ENCODE peak calls at places on chromosomes 1 and 21, in eight cellular contexts. D is suprapubic skin, N is heart right ventricle, L is endothelial cell, I is cardiac muscle cell, B is body of pancreas, G is GM10248, O is cardiac fibroblast. C is an unnamed sample.

GRCh38 chr1:203153989-203154821 is 21.4 kb downstream of the MYBPH start:
- DNase-seq in D (no peak), N (no peak), L (no peak), I (peak), B (no peak), G (no peak), O (peak), C (peak)

GRCh38 chr1:99648107-99648506 is 2.2 kb downstream of the PALMD start:
- DNase-seq in D (no peak), N (peak), L (no peak), I (no peak), B (peak), G (no peak), O (peak), C (peak)

GRCh38 chr1:7975212-7975865 is 13.8 kb downstream of the PARK7 start:
- DNase-seq in D (peak), N (peak), L (peak), I (peak), B (peak), G (peak), O (peak), C (peak)

GRCh38 chr1:202860744-202861419 is 28.1 kb downstream of the RABIF start:
- DNase-seq in D (no peak), N (peak), L (peak), I (peak), B (peak), G (peak), O (peak), C (peak)

GRCh38 chr1:164599272-164599671 is 40.3 kb downstream of the PBX1 start:
- DNase-seq in D (no peak), N (no peak), L (no peak), I (no peak), B (no peak), G (no peak), O (no peak), C (no peak)

GRCh38 chr21:43609501-43610340 is 49.6 kb downstream of the HSF2BP start:
- DNase-seq in D (no peak), N (no peak), L (no peak), I (peak), B (peak), G (no peak), O (peak), C (peak)

GRCh38 chr1:48526045-48526714 is 54.2 kb upstream of the SPATA6 start:
- DNase-seq in D (no peak), N (no peak), L (no peak), I (peak), B (peak), G (no peak), O (peak), C (peak)

GRCh38 chr1:200379940-200380588 is 29.8 kb downstream of the ZNF281 start:
- DNase-seq in D (no peak), N (no peak), L (no peak), I (no peak), B (no peak), G (no peak), O (no peak), C (no peak)

GRCh38 chr1:73065585-73065984 is 783.2 kb upstream of the NEGR1 start:
- DNase-seq in D (no peak), N (no peak), L (no peak), I (no peak), B (no peak), G (no peak), O (no peak), C (peak)

GRCh38 chr1:221408117-221408516 is 333.8 kb downstream of the DUSP10 start:
- DNase-seq in D (no peak), N (no peak), L (no peak), I (no peak), B (no peak), G (no peak), O (no peak), C (no peak)

GRCh38 chr21:31888936-31889371 is 16.1 kb downstream of the HUNK start:
- DNase-seq in D (no peak), N (no peak), L (peak), I (no peak), B (peak), G (no peak), O (no peak), C (peak)

GRCh38 chr1:7320661-7321060 is 450.4 kb upstream of the VAMP3 start:
- DNase-seq in D (no peak), N (no peak), L (no peak), I (no peak), B (no peak), G (no peak), O (no peak), C (no peak)

GRCh38 chr1:119647734-119648619 is at the start of gene ZNF697:
- DNase-seq in D (peak), N (peak), L (peak), I (peak), B (peak), G (peak), O (peak), C (peak)

GRCh38 chr1:10339036-10339567 is 59.8 kb upstream of the PGD start:
- DNase-seq in D (no peak), N (no peak), L (no peak), I (no peak), B (no peak), G (no peak), O (peak), C (no peak)

GRCh38 chr1:199096601-199097000 is 457.8 kb downstream of the PTPRC start:
- DNase-seq in D (no peak), N (no peak), L (no peak), I (no peak), B (no peak), G (no peak), O (no peak), C (no peak)

GRCh38 chr1:27350673-27351540 is 9.1 kb downstream of the SYTL1 start:
- DNase-seq in D (no peak), N (peak), L (peak), I (peak), B (no peak), G (no peak), O (peak), C (no peak)

GRCh38 chr1:203196371-203196770 is 9.9 kb upstream of the CHI3L1 start:
- DNase-seq in D (no peak), N (no peak), L (no peak), I (no peak), B (no peak), G (no peak), O (no peak), C (no peak)

GRCh38 chr1:203216274-203217138 is 13.0 kb downstream of the CHIT1 start:
- DNase-seq in D (no peak), N (no peak), L (peak), I (peak), B (peak), G (peak), O (peak), C (peak)

GRCh38 chr1:44368471-44369151 is 13.6 kb upstream of the ERI3 start:
- DNase-seq in D (no peak), N (no peak), L (no peak), I (peak), B (no peak), G (no peak), O (peak), C (no peak)

GRCh38 chr21:34946385-34947121 is 102.5 kb downstream of the RUNX1 start:
- DNase-seq in D (no peak), N (no peak), L (no peak), I (no peak), B (no peak), G (no peak), O (no peak), C (no peak)

GRCh38 chr1:106072909-106073600 is 983.4 kb upstream of the PRMT6 start:
- DNase-seq in D (no peak), N (no peak), L (no peak), I (no peak), B (no peak), G (no peak), O (no peak), C (no peak)

GRCh38 chr1:19033516-19033840 is 77.0 kb upstream of the IFFO2 start:
- DNase-seq in D (no peak), N (no peak), L (no peak), I (no peak), B (no peak), G (no peak), O (no peak), C (peak)

GRCh38 chr1:159996653-159997052 is 35.1 kb downstream of the PIGM start:
- DNase-seq in D (no peak), N (no peak), L (no peak), I (peak), B (no peak), G (no peak), O (peak), C (peak)

GRCh38 chr1:56456426-56457101 is 122.8 kb downstream of the PLPP3 start:
- DNase-seq in D (no peak), N (no peak), L (no peak), I (peak), B (no peak), G (no peak), O (peak), C (peak)

GRCh38 chr1:1230656-1231399 is 973 bp downstream of the SDF4 start:
- DNase-seq in D (no peak), N (no peak), L (no peak), I (peak), B (peak), G (no peak), O (peak), C (peak)
- TF ChIP-seq CTCF in D (no peak), N (peak), L (no peak), I (peak), B (no peak), G (no peak), O (peak), C (peak)

GRCh38 chr1:22387888-22388564 is 63.6 kb upstream of the ZBTB40 start:
- DNase-seq in D (no peak), N (no peak), L (no peak), I (peak), B (no peak), G (no peak), O (peak), C (no peak)
- TF ChIP-seq CTCF in D (no peak), N (no peak), L (no peak), I (no peak), B (no peak), G (no peak), O (no peak), C (no peak)

GRCh38 chr1:110545492-110545891 is 26.5 kb upstream of the KCNA10 start:
- DNase-seq in D (no peak), N (no peak), L (no peak), I (no peak), B (no peak), G (no peak), O (no peak), C (no peak)

GRCh38 chr1:110551278-110551809 is 32.4 kb upstream of the KCNA10 start:
- DNase-seq in D (no peak), N (no peak), L (no peak), I (no peak), B (no peak), G (no peak), O (no peak), C (no peak)

GRCh38 chr1:110547017-110547416 is 28.0 kb upstream of the KCNA10 start:
- DNase-seq in D (no peak), N (no peak), L (no peak), I (no peak), B (no peak), G (no peak), O (no peak), C (no peak)

GRCh38 chr1:110544753-110545152 is 25.8 kb upstream of the KCNA10 start:
- DNase-seq in D (no peak), N (no peak), L (no peak), I (no peak), B (no peak), G (no peak), O (no peak), C (no peak)

DNA sequence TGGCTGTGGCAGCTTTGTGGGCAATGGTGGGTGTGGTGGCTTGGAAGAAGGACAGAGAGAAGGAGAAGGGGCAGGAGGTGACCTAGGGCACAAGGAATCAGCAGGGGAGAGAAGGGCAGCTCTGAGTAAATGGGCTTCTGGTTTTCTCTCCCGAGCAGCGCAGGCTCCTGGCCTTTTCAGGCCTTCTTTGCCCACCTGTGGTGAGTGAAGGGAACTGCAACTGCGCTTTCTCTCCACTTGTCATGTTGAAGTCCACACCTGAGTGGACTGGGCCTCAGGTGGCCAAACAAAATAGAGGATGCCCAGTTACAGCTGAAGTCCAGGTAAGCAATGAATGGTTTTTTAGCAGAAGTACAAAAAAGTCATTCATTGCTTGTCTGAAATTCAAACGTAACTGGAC is 29.4 kb upstream of the KCNA10 start:
- DNase-seq in D (no peak), N (no peak), L (peak), I (peak), B (peak), G (no peak), O (peak), C (peak)
- TF ChIP-seq CTCF in D (peak), N (peak), L (peak), I (peak), B (peak), G (peak), O (peak), C (peak)

GRCh38 chr1:87167855-87168630 is 160.6 kb upstream of the LMO4 start:
- DNase-seq in D (no peak), N (no peak), L (no peak), I (no peak), B (no peak), G (no peak), O (no peak), C (no peak)
- TF ChIP-seq CTCF in D (no peak), N (no peak), L (no peak), I (peak), B (no peak), G (no peak), O (no peak), C (no peak)

DNA sequence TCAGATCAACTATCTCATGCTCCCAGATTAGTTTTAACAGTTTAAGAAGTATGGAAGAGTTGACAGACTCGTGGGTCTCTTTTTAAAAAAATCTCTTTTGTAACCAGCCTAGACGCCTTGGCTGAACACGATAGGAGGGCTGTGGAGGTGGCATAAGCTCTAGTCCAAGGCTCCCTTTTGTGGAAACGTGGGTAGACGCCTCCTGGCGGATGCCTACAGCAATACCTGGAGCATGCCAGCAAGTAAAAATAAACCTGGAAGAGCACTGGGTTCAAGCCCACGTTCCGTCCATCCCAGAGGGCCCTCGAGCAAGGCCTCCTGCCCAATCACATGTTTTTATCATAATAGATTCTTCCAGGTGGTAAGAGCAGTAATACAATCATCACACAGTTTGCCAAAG is 87.9 kb downstream of the RGS7 start:
- DNase-seq in D (no peak), N (no peak), L (peak), I (no peak), B (peak), G (no peak), O (no peak), C (peak)
- TF ChIP-seq CTCF in D (no peak), N (no peak), L (no peak), I (no peak), B (peak), G (no peak), O (peak), C (peak)

GRCh38 chr1:68047659-68048026 is 2.8 kb downstream of the DIRAS3 start:
- DNase-seq in D (no peak), N (no peak), L (no peak), I (no peak), B (no peak), G (no peak), O (no peak), C (no peak)

GRCh38 chr1:68046885-68047658 is 3.4 kb downstream of the DIRAS3 start:
- DNase-seq in D (no peak), N (no peak), L (no peak), I (no peak), B (no peak), G (no peak), O (no peak), C (no peak)

GRCh38 chr1:68049941-68050878 is at the start of gene DIRAS3:
- DNase-seq in D (no peak), N (no peak), L (peak), I (peak), B (peak), G (no peak), O (peak), C (peak)

GRCh38 chr1:68046423-68046822 is 4.0 kb downstream of the DIRAS3 start:
- DNase-seq in D (no peak), N (no peak), L (no peak), I (no peak), B (no peak), G (no peak), O (no peak), C (no peak)

GRCh38 chr1:68051475-68051874 is 1.0 kb upstream of the DIRAS3 start:
- DNase-seq in D (no peak), N (peak), L (peak), I (peak), B (peak), G (no peak), O (peak), C (no peak)
- TF ChIP-seq CTCF in D (peak), N (peak), L (no peak), I (peak), B (peak), G (no peak), O (peak), C (no peak)

GRCh38 chr1:92066321-92066720 is 8.9 kb downstream of the SETSIP start:
- DNase-seq in D (no peak), N (no peak), L (no peak), I (no peak), B (peak), G (no peak), O (no peak), C (no peak)

GRCh38 chr1:92070892-92071291 is 4.3 kb downstream of the SETSIP start:
- DNase-seq in D (no peak), N (no peak), L (no peak), I (no peak), B (no peak), G (no peak), O (no peak), C (no peak)

DNA sequence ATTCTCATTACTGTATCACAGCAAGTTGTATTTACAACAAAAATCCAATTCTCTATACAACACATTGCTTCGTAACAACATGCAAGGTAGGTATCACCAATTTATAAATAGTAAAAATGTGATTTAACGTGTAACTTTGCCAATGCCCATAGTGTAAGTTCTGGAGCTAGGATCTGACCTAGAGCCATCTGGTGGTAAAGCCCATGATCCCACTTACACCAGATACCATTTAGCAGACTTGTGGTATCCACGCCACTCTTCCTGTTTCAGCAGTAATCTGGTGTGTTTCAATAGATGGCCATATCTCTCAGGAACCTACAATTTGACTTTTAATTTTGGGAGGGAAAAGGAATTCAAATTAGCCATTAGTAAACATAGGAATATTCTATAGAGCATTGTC is 10.2 kb downstream of the SETSIP start:
- DNase-seq in D (no peak), N (no peak), L (no peak), I (no peak), B (no peak), G (no peak), O (no peak), C (peak)
- TF ChIP-seq CTCF in D (no peak), N (no peak), L (no peak), I (no peak), B (no peak), G (no peak), O (no peak), C (no peak)

DNA sequence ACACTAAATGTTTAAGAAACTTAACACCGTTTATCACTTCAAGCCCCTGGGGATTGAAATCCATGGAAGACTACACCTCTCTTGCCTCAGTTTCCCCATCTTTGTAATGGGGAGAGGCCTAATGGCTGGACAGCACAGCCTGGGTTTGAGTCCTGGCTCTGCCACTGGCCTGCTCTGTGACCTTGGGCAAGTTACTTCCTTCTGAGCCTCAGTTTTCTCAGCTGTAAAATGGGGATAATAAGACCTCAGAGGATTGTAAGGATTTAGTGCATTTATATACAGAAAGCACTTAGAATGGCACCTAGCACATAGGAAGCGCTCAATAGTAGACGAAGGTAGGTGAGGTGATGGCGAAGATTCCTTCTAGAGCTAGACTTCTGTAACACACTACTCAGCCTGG is 5.5 kb downstream of the AGTRAP start:
- DNase-seq in D (no peak), N (no peak), L (no peak), I (no peak), B (no peak), G (no peak), O (no peak), C (no peak)
- TF ChIP-seq CTCF in D (no peak), N (no peak), L (no peak), I (no peak), B (no peak), G (no peak), O (no peak), C (no peak)

DNA sequence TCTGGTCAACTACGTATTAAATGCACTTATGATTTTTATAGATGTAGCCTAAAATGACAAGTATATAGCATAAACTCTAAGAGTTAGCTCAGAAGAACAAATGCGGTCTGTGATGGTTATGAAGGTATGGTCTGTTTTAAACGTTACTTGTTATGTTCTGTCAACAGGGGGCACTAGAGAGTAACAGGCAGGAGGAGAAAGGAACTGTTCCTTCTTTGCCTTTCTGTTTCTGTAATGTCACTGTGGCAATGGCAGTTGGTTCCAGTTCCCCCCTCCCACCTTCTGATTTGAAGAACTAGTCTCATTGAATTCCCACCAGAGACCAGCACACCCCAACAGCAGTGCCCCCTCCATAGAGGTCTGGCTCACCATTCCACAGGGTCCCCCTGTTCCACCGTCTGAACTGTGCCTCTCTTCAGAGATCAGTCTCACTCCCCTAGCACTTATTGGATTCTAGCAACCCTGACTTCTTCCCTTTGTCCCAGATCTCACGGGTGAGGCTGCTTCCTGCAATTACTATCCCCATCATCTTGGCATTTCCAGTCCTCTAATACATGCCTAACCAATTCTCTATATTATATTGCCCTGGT is 14.0 kb downstream of the KRTAP24-1 start:
- DNase-seq in D (no peak), N (no peak), L (no peak), I (peak), B (no peak), G (no peak), O (no peak), C (peak)
- TF ChIP-seq CTCF in D (no peak), N (peak), L (peak), I (peak), B (no peak), G (no peak), O (no peak), C (no peak)

C was measured in MCF 10A.